ENCODE peak calls at places on chromosomes 5 and 9, in six cellular contexts. One of them, this sample, is unnamed.

GRCh38 chr5:66877843-66878242 is 281.6 kb downstream of the MAST4 start:
- DNase-seq in fibroblast of the aortic adventitia: peak
- DNase-seq in body of pancreas: no peak
- DNase-seq in A549: peak
- DNase-seq in astrocyte: peak
- DNase-seq in AG04450: no peak
- DNase-seq in this sample: no peak

GRCh38 chr9:27499481-27499880 is 24.6 kb upstream of the IFNK start:
- DNase-seq in fibroblast of the aortic adventitia: no peak
- DNase-seq in body of pancreas: no peak
- DNase-seq in A549: peak
- DNase-seq in astrocyte: peak
- DNase-seq in AG04450: no peak
- DNase-seq in this sample: no peak

GRCh38 chr5:142304013-142304701 is 20.7 kb downstream of the SPRY4 start:
- DNase-seq in fibroblast of the aortic adventitia: no peak
- DNase-seq in body of pancreas: no peak
- DNase-seq in A549: no peak
- DNase-seq in astrocyte: no peak
- DNase-seq in AG04450: no peak
- DNase-seq in this sample: no peak

GRCh38 chr9:32587901-32588300 is 14.9 kb upstream of the NDUFB6 start:
- DNase-seq in fibroblast of the aortic adventitia: no peak
- DNase-seq in body of pancreas: no peak
- DNase-seq in A549: no peak
- DNase-seq in astrocyte: peak
- DNase-seq in AG04450: peak
- DNase-seq in this sample: no peak

GRCh38 chr5:69032009-69032408 is 61.8 kb upstream of the SLC30A5 start:
- DNase-seq in fibroblast of the aortic adventitia: no peak
- DNase-seq in body of pancreas: no peak
- DNase-seq in A549: no peak
- DNase-seq in astrocyte: no peak
- DNase-seq in AG04450: no peak
- DNase-seq in this sample: no peak

GRCh38 chr5:35813456-35813855 is 43.2 kb upstream of the IL7R start:
- DNase-seq in fibroblast of the aortic adventitia: no peak
- DNase-seq in body of pancreas: no peak
- DNase-seq in A549: no peak
- DNase-seq in astrocyte: no peak
- DNase-seq in AG04450: no peak
- DNase-seq in this sample: no peak

GRCh38 chr9:105713260-105713938 is 19.1 kb downstream of the TMEM38B start:
- DNase-seq in fibroblast of the aortic adventitia: no peak
- DNase-seq in body of pancreas: no peak
- DNase-seq in A549: no peak
- DNase-seq in astrocyte: no peak
- DNase-seq in AG04450: no peak
- DNase-seq in this sample: no peak

GRCh38 chr5:122182491-122182921 is 53.2 kb downstream of the ZNF474 start:
- DNase-seq in fibroblast of the aortic adventitia: peak
- DNase-seq in body of pancreas: no peak
- DNase-seq in A549: no peak
- DNase-seq in astrocyte: peak
- DNase-seq in AG04450: peak
- DNase-seq in this sample: no peak

GRCh38 chr5:38023799-38024198 is 184.0 kb upstream of the GDNF start:
- DNase-seq in fibroblast of the aortic adventitia: no peak
- DNase-seq in body of pancreas: no peak
- DNase-seq in A549: no peak
- DNase-seq in astrocyte: no peak
- DNase-seq in AG04450: no peak
- DNase-seq in this sample: peak

GRCh38 chr5:10192309-10192708 is 57.4 kb downstream of the ATPSCKMT start:
- DNase-seq in fibroblast of the aortic adventitia: peak
- DNase-seq in body of pancreas: no peak
- DNase-seq in A549: no peak
- DNase-seq in astrocyte: peak
- DNase-seq in AG04450: peak
- DNase-seq in this sample: no peak

GRCh38 chr5:179239256-179240135 is 105.8 kb downstream of the ADAMTS2 start:
- DNase-seq in fibroblast of the aortic adventitia: no peak
- DNase-seq in body of pancreas: no peak
- DNase-seq in A549: no peak
- DNase-seq in astrocyte: no peak
- DNase-seq in AG04450: no peak
- DNase-seq in this sample: no peak

GRCh38 chr5:103669615-103670014 is 107.0 kb upstream of the NUDT12 start:
- DNase-seq in fibroblast of the aortic adventitia: no peak
- DNase-seq in body of pancreas: peak
- DNase-seq in A549: no peak
- DNase-seq in astrocyte: no peak
- DNase-seq in AG04450: no peak
- DNase-seq in this sample: peak

GRCh38 chr9:73095425-73095824 is 56.2 kb upstream of the ANXA1 start:
- DNase-seq in fibroblast of the aortic adventitia: no peak
- DNase-seq in body of pancreas: no peak
- DNase-seq in A549: no peak
- DNase-seq in astrocyte: no peak
- DNase-seq in AG04450: no peak
- DNase-seq in this sample: no peak

GRCh38 chr5:87300744-87301143 is 33.1 kb downstream of the RASA1 start:
- DNase-seq in fibroblast of the aortic adventitia: peak
- DNase-seq in body of pancreas: peak
- DNase-seq in A549: peak
- DNase-seq in astrocyte: peak
- DNase-seq in AG04450: peak
- DNase-seq in this sample: no peak

GRCh38 chr9:129630967-129631672 is 5.2 kb downstream of the NTMT1 start:
- DNase-seq in fibroblast of the aortic adventitia: no peak
- DNase-seq in body of pancreas: no peak
- DNase-seq in A549: no peak
- DNase-seq in astrocyte: peak
- DNase-seq in AG04450: no peak
- DNase-seq in this sample: no peak

GRCh38 chr5:67815455-67816391 is 399.8 kb upstream of the PIK3R1 start:
- DNase-seq in fibroblast of the aortic adventitia: peak
- DNase-seq in body of pancreas: peak
- DNase-seq in A549: no peak
- DNase-seq in astrocyte: peak
- DNase-seq in AG04450: no peak
- DNase-seq in this sample: peak

GRCh38 chr5:151319334-151319733 is 15.8 kb upstream of the SLC36A3 start:
- DNase-seq in fibroblast of the aortic adventitia: peak
- DNase-seq in body of pancreas: peak
- DNase-seq in A549: no peak
- DNase-seq in astrocyte: no peak
- DNase-seq in AG04450: no peak
- DNase-seq in this sample: no peak

GRCh38 chr5:159849437-159850191 is 66.7 kb upstream of the ADRA1B start:
- DNase-seq in fibroblast of the aortic adventitia: peak
- DNase-seq in body of pancreas: no peak
- DNase-seq in A549: no peak
- DNase-seq in astrocyte: peak
- DNase-seq in AG04450: peak
- DNase-seq in this sample: no peak

GRCh38 chr5:132076202-132076830 is 2.7 kb downstream of the CSF2 start:
- DNase-seq in fibroblast of the aortic adventitia: no peak
- DNase-seq in body of pancreas: no peak
- DNase-seq in A549: no peak
- DNase-seq in astrocyte: no peak
- DNase-seq in AG04450: no peak
- DNase-seq in this sample: no peak

GRCh38 chr5:163569284-163569683 is 63.9 kb downstream of the MAT2B start:
- DNase-seq in fibroblast of the aortic adventitia: peak
- DNase-seq in body of pancreas: no peak
- DNase-seq in A549: no peak
- DNase-seq in astrocyte: peak
- DNase-seq in AG04450: no peak
- DNase-seq in this sample: peak

GRCh38 chr9:113712053-113712452 is 164.1 kb upstream of the ZNF618 start:
- DNase-seq in fibroblast of the aortic adventitia: peak
- DNase-seq in body of pancreas: peak
- DNase-seq in A549: no peak
- DNase-seq in astrocyte: peak
- DNase-seq in AG04450: peak
- DNase-seq in this sample: peak

GRCh38 chr5:179228341-179229121 is 116.7 kb downstream of the ADAMTS2 start:
- DNase-seq in fibroblast of the aortic adventitia: no peak
- DNase-seq in body of pancreas: no peak
- DNase-seq in A549: no peak
- DNase-seq in astrocyte: no peak
- DNase-seq in AG04450: no peak
- DNase-seq in this sample: no peak

GRCh38 chr9:137878146-137878941 is 762 bp downstream of the CACNA1B start:
- DNase-seq in fibroblast of the aortic adventitia: no peak
- DNase-seq in body of pancreas: no peak
- DNase-seq in A549: no peak
- DNase-seq in astrocyte: no peak
- DNase-seq in AG04450: no peak
- DNase-seq in this sample: peak

GRCh38 chr5:40904205-40904993 is 4.9 kb upstream of the C7 start:
- DNase-seq in fibroblast of the aortic adventitia: peak
- DNase-seq in body of pancreas: peak
- DNase-seq in A549: peak
- DNase-seq in astrocyte: peak
- DNase-seq in AG04450: peak
- DNase-seq in this sample: peak

GRCh38 chr9:19104528-19105282 is 2.0 kb upstream of the HAUS6 start:
- DNase-seq in fibroblast of the aortic adventitia: no peak
- DNase-seq in body of pancreas: no peak
- DNase-seq in A549: no peak
- DNase-seq in astrocyte: no peak
- DNase-seq in AG04450: no peak
- DNase-seq in this sample: no peak

GRCh38 chr5:62538017-62538942 is 40.3 kb upstream of the LRRC70 start:
- DNase-seq in fibroblast of the aortic adventitia: peak
- DNase-seq in body of pancreas: no peak
- DNase-seq in A549: no peak
- DNase-seq in astrocyte: peak
- DNase-seq in AG04450: peak
- DNase-seq in this sample: no peak

GRCh38 chr9:21991039-21991959 is 2.9 kb downstream of the CDKN2A start:
- DNase-seq in fibroblast of the aortic adventitia: no peak
- DNase-seq in body of pancreas: no peak
- DNase-seq in A549: no peak
- DNase-seq in astrocyte: no peak
- DNase-seq in AG04450: no peak
- DNase-seq in this sample: no peak

GRCh38 chr5:135973323-135974018 is 18.7 kb upstream of the LECT2 start:
- DNase-seq in fibroblast of the aortic adventitia: peak
- DNase-seq in body of pancreas: no peak
- DNase-seq in A549: no peak
- DNase-seq in astrocyte: no peak
- DNase-seq in AG04450: no peak
- DNase-seq in this sample: no peak

DNA sequence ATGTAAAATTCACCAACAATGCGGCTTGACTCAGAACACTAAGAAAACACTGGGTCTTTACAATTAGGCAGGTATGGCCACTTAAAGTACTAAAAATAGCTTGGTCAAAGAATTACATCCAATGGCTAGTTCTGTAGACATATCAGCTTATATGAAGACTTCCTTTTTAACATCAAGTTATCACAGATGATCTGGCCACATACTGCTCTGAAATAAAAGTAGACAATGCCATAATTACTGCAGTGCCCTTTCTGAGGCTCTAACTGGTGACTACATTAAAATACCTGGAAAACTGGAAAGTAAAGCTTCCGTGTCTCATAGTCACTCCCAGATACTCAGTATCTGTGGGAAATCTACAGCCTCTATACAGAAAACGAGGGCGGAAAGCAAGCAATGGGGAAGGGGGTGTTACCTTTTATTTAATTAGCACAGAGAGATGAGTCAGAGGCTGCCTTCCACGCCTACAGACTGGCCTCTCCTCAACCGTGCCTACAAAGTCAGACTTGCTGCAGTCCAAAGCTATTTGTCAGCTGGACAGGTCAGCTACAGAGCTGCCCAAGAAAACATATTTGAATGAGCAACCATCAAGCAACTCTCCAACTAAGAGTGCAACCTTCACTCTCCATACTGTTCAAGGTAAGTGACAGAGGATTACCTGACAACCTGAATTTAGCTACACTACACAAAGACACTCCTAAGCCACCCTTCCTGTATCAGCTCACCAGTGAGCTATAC is 8.7 kb downstream of the SERINC5 start:
- DNase-seq in fibroblast of the aortic adventitia: peak
- DNase-seq in body of pancreas: peak
- DNase-seq in A549: peak
- DNase-seq in astrocyte: peak
- DNase-seq in AG04450: no peak
- DNase-seq in this sample: peak
- H3K4me3 ChIP-seq in fibroblast of the aortic adventitia: peak
- H3K4me3 ChIP-seq in body of pancreas: no peak
- H3K4me3 ChIP-seq in A549: no peak
- H3K4me3 ChIP-seq in astrocyte: peak
- H3K4me3 ChIP-seq in AG04450: peak
- H3K4me3 ChIP-seq in this sample: peak

DNA sequence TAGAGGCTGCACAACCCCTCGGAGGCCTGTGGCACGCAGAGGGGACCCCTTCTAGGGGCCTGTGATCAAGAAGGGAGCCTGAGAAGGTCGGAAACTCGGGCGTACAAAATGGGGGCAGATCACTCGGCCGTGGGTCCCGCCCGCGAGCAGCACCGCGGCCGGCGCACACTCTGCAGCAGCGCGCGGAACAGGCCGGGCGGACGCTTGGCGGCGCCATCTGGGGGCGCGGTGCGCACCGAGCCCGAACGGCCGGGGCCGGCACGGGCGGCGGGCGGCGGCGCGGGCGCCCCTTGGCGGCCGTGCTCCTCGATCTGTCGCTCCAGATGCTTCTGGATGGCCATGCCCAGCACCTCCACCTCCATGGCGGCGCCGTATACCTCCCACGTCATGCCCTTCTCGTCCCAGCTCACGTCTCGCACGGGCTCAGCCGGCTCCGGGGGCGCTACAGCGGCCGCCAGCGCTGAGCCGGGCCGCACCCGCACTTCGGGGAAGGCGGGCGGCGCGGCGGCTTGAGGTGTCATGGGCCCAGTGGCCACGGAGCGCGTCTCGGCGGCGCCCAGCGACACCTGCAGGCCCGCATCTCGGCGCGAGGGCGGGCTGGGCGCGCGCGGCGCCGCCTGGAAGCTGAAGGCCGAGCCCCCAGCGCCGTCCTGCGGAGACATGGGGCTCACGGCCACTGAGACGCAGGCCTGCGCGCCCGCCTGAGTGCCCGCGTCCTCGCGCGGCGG is 13.1 kb downstream of the GPRIN1 start:
- DNase-seq in fibroblast of the aortic adventitia: no peak
- DNase-seq in body of pancreas: peak
- DNase-seq in A549: no peak
- DNase-seq in astrocyte: no peak
- DNase-seq in AG04450: no peak
- DNase-seq in this sample: no peak
- TF ChIP-seq CTCF in fibroblast of the aortic adventitia: no peak
- TF ChIP-seq CTCF in body of pancreas: no peak
- TF ChIP-seq CTCF in A549: no peak
- TF ChIP-seq CTCF in astrocyte: no peak
- TF ChIP-seq CTCF in AG04450: no peak
- TF ChIP-seq CTCF in this sample: no peak

GRCh38 chr9:134376386-134377142 is 50.3 kb downstream of the RXRA start:
- DNase-seq in fibroblast of the aortic adventitia: no peak
- DNase-seq in body of pancreas: peak
- DNase-seq in A549: no peak
- DNase-seq in astrocyte: no peak
- DNase-seq in AG04450: no peak
- DNase-seq in this sample: no peak
- H3K4me3 ChIP-seq in fibroblast of the aortic adventitia: no peak
- H3K4me3 ChIP-seq in body of pancreas: no peak
- H3K4me3 ChIP-seq in A549: no peak
- H3K4me3 ChIP-seq in astrocyte: no peak
- H3K4me3 ChIP-seq in AG04450: no peak
- H3K4me3 ChIP-seq in this sample: no peak

GRCh38 chr5:33890633-33891032 is 1.2 kb downstream of the ADAMTS12 start:
- DNase-seq in fibroblast of the aortic adventitia: peak
- DNase-seq in body of pancreas: no peak
- DNase-seq in A549: peak
- DNase-seq in astrocyte: peak
- DNase-seq in AG04450: no peak
- DNase-seq in this sample: no peak
- TF ChIP-seq CTCF in fibroblast of the aortic adventitia: peak
- TF ChIP-seq CTCF in body of pancreas: no peak
- TF ChIP-seq CTCF in A549: no peak
- TF ChIP-seq CTCF in astrocyte: no peak
- TF ChIP-seq CTCF in AG04450: peak
- TF ChIP-seq CTCF in this sample: no peak

This sample was measured in LNCaP clone FGC.